ENCODE peak calls at places on chromosomes 1 and 21, in four cellular contexts. W, R, F and L are unnamed samples.

GRCh38 chr1:98723574-98723973 is 62.1 kb downstream of the SNX7 start:
- DNase-seq in W (no peak), R (no peak), F (no peak), L (no peak)

GRCh38 chr1:3911981-3912808 is 12.1 kb upstream of the C1orf174 start:
- DNase-seq in W (no peak), R (no peak), F (no peak), L (no peak)

GRCh38 chr1:202291961-202292712 is 49.6 kb downstream of the UBE2T start:
- DNase-seq in W (no peak), R (peak; percentile 95), F (peak; percentile 23), L (no peak)

GRCh38 chr1:6803357-6803756 is 18.1 kb downstream of the CAMTA1 start:
- DNase-seq in W (no peak), R (peak; percentile 21), F (no peak), L (no peak)

GRCh38 chr1:205488074-205488723 is 16.3 kb upstream of the CDK18 start:
- DNase-seq in W (peak; percentile 54), R (peak; percentile 75), F (peak; percentile 60), L (peak; percentile 47)

GRCh38 chr1:217133092-217133491 is 409.9 kb upstream of the ESRRG start:
- DNase-seq in W (no peak), R (no peak), F (no peak), L (no peak)

GRCh38 chr1:159179906-159180305 is 8.5 kb downstream of the CADM3 start:
- DNase-seq in W (no peak), R (no peak), F (no peak), L (no peak)

GRCh38 chr1:208298593-208299233 is 54.5 kb upstream of the PLXNA2 start:
- DNase-seq in W (no peak), R (no peak), F (no peak), L (no peak)

GRCh38 chr1:203486618-203487370 is 7.2 kb upstream of the OPTC start:
- DNase-seq in W (no peak), R (no peak), F (no peak), L (no peak)

GRCh38 chr21:17128132-17128531 is 384.7 kb upstream of the CXADR start:
- DNase-seq in W (no peak), R (no peak), F (no peak), L (no peak)

GRCh38 chr1:43083375-43083774 is 88.7 kb downstream of the EBNA1BP2 start:
- DNase-seq in W (no peak), R (no peak), F (no peak), L (no peak)